ENCODE peak calls at places on chromosomes 11 and 22, in six cellular contexts. L, H, Q, K, W and S are unnamed samples.

GRCh38 chr11:93073508-93074280 is 104.2 kb downstream of the MTNR1B start:
- DNase-seq in L (no peak), Q (no peak), W (no peak), K (no peak), H (no peak), S (no peak)

GRCh38 chr11:123301696-123302400 is 106.8 kb upstream of the CLMP start:
- DNase-seq in W (peak; percentile 75), L (peak; percentile 32), K (peak; percentile 77), Q (peak; percentile 46), H (no peak), S (peak; percentile 81)

GRCh38 chr11:94884322-94884721 is 89.0 kb downstream of the CWC15 start:
- DNase-seq in H (no peak), L (no peak), Q (no peak), K (no peak), W (no peak), S (no peak)

GRCh38 chr11:116614306-116615210 is 158.2 kb downstream of the BUD13 start:
- DNase-seq in K (no peak), L (no peak), W (no peak), H (no peak), Q (no peak), S (no peak)

GRCh38 chr22:24969588-24970301 is 17.2 kb downstream of the KIAA1671 start:
- DNase-seq in Q (no peak), K (no peak), H (peak; percentile 60), W (no peak), L (no peak), S (no peak)

GRCh38 chr11:45659818-45660160 is 5.6 kb downstream of the CHST1 start:
- DNase-seq in Q (no peak), K (no peak), W (no peak), L (no peak), H (no peak), S (no peak)

GRCh38 chr11:47688101-47688500 is 27.1 kb downstream of the AGBL2 start:
- DNase-seq in H (no peak), K (no peak), W (no peak), L (no peak), Q (no peak), S (no peak)

GRCh38 chr22:21443735-21444421 is 23.3 kb upstream of the TMEM191C start:
- DNase-seq in L (no peak), Q (no peak), H (no peak), W (no peak), K (no peak), S (no peak)

GRCh38 chr22:25666308-25666707 is 75.7 kb upstream of the MYO18B start:
- DNase-seq in L (no peak), H (peak; percentile 95), K (no peak), Q (no peak), W (no peak), S (no peak)

GRCh38 chr11:70210516-70210915 is 7.4 kb downstream of the FADD start:
- DNase-seq in W (no peak), L (no peak), H (no peak), Q (no peak), K (no peak), S (no peak)

DNA sequence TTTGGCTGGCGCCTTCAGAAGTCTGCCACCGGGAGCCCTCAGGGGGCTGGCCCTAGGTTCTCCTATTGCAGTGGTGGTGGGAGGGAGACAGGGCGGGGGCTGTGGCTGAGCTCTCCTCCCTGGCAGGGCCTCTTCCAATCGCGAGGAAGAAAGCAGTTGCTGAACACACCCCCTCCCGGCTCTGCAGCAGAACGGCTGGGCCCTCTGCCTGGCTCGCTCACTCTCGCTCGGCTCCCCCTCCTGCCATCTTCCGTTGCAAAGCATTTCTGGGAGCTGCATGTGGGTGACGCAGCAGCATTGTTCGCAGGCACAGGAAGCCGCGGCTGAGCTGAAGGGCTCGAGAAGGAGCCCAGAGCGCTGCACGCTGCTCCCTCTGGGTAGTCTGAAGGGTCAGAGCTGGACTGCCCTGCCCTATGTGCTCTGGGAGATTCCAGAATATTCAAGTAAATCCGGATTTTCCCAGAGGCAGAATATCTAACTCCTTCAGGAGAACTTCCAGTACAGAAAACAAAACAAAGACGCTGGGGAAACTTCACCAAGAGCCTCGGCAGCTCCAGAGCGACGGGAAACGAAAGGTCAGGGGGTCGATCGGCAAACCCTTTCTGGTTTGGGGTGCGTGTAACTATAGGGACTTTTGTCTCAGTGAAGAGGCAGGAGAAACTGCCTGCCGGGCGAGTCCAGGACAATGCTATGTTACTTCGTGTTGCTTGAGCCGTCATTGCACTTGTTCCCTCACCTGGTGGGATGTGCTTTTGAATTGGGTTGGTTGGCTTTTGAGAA is 26.3 kb upstream of the GRK2 start:
- DNase-seq in H (peak; percentile 96), Q (peak; percentile 98), K (peak; percentile 95), W (peak; percentile 72), L (peak; percentile 93), S (peak; percentile 76)
- TF ChIP-seq POLR2A in H (peak; percentile 97), Q (peak; percentile 95), K (peak; percentile 95), W (peak; percentile 98), L (peak; percentile 96), S (peak; percentile 97)

GRCh38 chr11:35415488-35415887 is 3.9 kb downstream of the SLC1A2 start:
- DNase-seq in Q (no peak), H (no peak), K (no peak), W (no peak), L (no peak), S (no peak)

GRCh38 chr11:35407041-35407440 is 12.3 kb downstream of the SLC1A2 start:
- DNase-seq in L (no peak), H (no peak), W (no peak), Q (no peak), K (no peak), S (no peak)

GRCh38 chr11:35413568-35413967 is 5.8 kb downstream of the SLC1A2 start:
- DNase-seq in W (no peak), H (no peak), K (no peak), Q (no peak), L (no peak), S (no peak)

DNA sequence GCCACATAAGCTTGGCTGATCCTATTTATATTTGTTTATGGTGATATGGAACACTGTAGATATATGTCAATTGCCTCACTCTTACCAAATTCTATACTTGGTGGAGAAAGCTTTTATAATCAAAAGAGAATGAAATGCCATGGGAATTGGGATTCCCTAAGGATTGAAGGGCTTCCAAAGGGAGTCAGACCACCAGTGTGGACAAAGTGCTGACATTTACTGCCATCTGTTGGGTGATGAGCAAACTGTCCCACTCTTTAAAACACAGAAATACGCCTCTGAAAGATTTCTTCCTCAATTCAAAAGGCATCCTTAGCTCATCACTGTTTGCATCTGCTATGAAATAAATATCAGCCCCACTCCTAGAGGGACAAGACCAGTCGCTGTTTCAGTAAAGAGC is 7.1 kb downstream of the SLC1A2 start:
- DNase-seq in Q (no peak), K (peak; percentile 16), L (no peak), W (no peak), H (no peak), S (no peak)
- TF ChIP-seq TAF1 in Q (no peak), K (no peak), L (no peak), W (no peak), H (no peak), S (no peak)

GRCh38 chr11:132856032-132856431 is 676.3 kb downstream of the OPCML start:
- DNase-seq in Q (no peak), H (no peak), W (no peak), K (no peak), L (no peak), S (no peak)
- TF ChIP-seq POLR2A in Q (no peak), H (no peak), W (no peak), K (no peak), L (no peak), S (no peak)

GRCh38 chr11:12808519-12808918 is 134.3 kb downstream of the TEAD1 start:
- DNase-seq in K (no peak), W (no peak), L (no peak), Q (no peak), H (no peak), S (no peak)
- TF ChIP-seq TAF1 in K (no peak), W (no peak), L (no peak), Q (no peak), H (no peak), S (no peak)